ENCODE peak calls at places on chromosome 22, in ten cellular contexts. V is stimulated activated naive CD4-positive, alpha-beta T cell; W is NCI-H774; H is 8988T; B is kidney glomerular epithelial cell; P is right atrium auricular region; R is non-pigmented ciliary epithelial cell; Z is aorta; T is C1 segment of cervical spinal cord; X is ureter. O is an unnamed sample.

GRCh38 chr22:30325065-30325720 is 1.5 kb downstream of the TBC1D10A start:
- DNase-seq in R (peak), Z (peak), H (no peak), W (no peak), T (no peak), P (peak), B (peak), X (peak), V (no peak), O (no peak)

GRCh38 chr22:37051629-37052385 is at the start of gene KCTD17:
- DNase-seq in B (peak), V (peak), H (peak), T (peak), R (no peak), P (peak), X (peak), Z (peak), W (no peak), O (peak)

GRCh38 chr22:44382461-44383038 is 69.8 kb upstream of the SHISAL1 start:
- DNase-seq in W (no peak), P (no peak), Z (peak), B (no peak), V (no peak), H (no peak), R (no peak), T (no peak), X (no peak), O (peak)

GRCh38 chr22:42926768-42927167 is 69.7 kb upstream of the ARFGAP3 start:
- DNase-seq in H (no peak), B (no peak), T (no peak), X (no peak), P (no peak), W (no peak), Z (peak), R (no peak), V (no peak), O (peak)

GRCh38 chr22:46353483-46354105 is 18.1 kb downstream of the TRMU start:
- DNase-seq in B (no peak), H (no peak), P (no peak), Z (peak), X (no peak), V (no peak), T (no peak), R (no peak), W (no peak), O (peak)

GRCh38 chr22:49475253-49475652 is 352.4 kb downstream of the BRD1 start:
- DNase-seq in T (no peak), W (no peak), H (no peak), Z (no peak), B (no peak), X (no peak), V (no peak), R (no peak), P (no peak), O (no peak)

GRCh38 chr22:46150615-46151423 is 493 bp downstream of the PPARA start:
- DNase-seq in X (peak), B (no peak), W (no peak), T (no peak), P (no peak), Z (peak), V (peak), H (peak), R (no peak), O (peak)

GRCh38 chr22:29130490-29130889 is 57.7 kb downstream of the KREMEN1 start:
- DNase-seq in H (no peak), P (peak), T (no peak), W (no peak), V (no peak), X (peak), R (no peak), B (no peak), Z (no peak), O (no peak)

GRCh38 chr22:36384766-36385400 is 2.9 kb downstream of the MYH9 start:
- DNase-seq in X (no peak), Z (peak), R (no peak), V (peak), P (no peak), B (peak), T (no peak), W (no peak), H (no peak), O (no peak)

GRCh38 chr22:38953577-38954413 is 3.6 kb upstream of the APOBEC3A start:
- DNase-seq in P (no peak), Z (peak), T (no peak), W (no peak), B (no peak), V (no peak), H (no peak), R (no peak), X (no peak), O (no peak)

GRCh38 chr22:29520851-29521250 is 32.7 kb downstream of the THOC5 start:
- DNase-seq in Z (no peak), P (no peak), B (no peak), W (no peak), X (no peak), T (no peak), V (no peak), H (no peak), R (peak), O (no peak)

GRCh38 chr22:39299829-39300178 is 19.6 kb downstream of the RPL3 start:
- DNase-seq in V (no peak), Z (no peak), H (no peak), R (no peak), B (no peak), T (no peak), P (no peak), X (no peak), W (no peak), O (no peak)